ENCODE peak calls at places on chromosomes 3 and 15, in ten cellular contexts. One of them, this sample, is unnamed.

GRCh38 chr3:44795197-44795596 is 33.6 kb downstream of the KIF15 start:
- DNase-seq in mucosa of gallbladder: no peak
- DNase-seq in dorsolateral prefrontal cortex: no peak
- DNase-seq in substantia nigra: no peak
- DNase-seq in GM10248: no peak
- DNase-seq in IMR-90: peak
- DNase-seq in A172: peak
- DNase-seq in AG10803: peak
- DNase-seq in posterior vena cava: no peak
- DNase-seq in AG08395: no peak
- DNase-seq in this sample: no peak

GRCh38 chr3:149042766-149043386 is 43.5 kb downstream of the HLTF start:
- DNase-seq in AG08395: peak
- DNase-seq in IMR-90: peak
- DNase-seq in posterior vena cava: no peak
- DNase-seq in GM10248: peak
- DNase-seq in A172: peak
- DNase-seq in substantia nigra: no peak
- DNase-seq in dorsolateral prefrontal cortex: no peak
- DNase-seq in AG10803: peak
- DNase-seq in mucosa of gallbladder: no peak
- DNase-seq in this sample: no peak

GRCh38 chr15:46934851-46935250 is 782.5 kb upstream of the SEMA6D start:
- DNase-seq in mucosa of gallbladder: no peak
- DNase-seq in dorsolateral prefrontal cortex: no peak
- DNase-seq in substantia nigra: no peak
- DNase-seq in AG08395: no peak
- DNase-seq in GM10248: no peak
- DNase-seq in AG10803: no peak
- DNase-seq in posterior vena cava: no peak
- DNase-seq in IMR-90: no peak
- DNase-seq in A172: no peak
- DNase-seq in this sample: no peak

GRCh38 chr3:42746455-42747450 is 26.3 kb downstream of the CCDC13 start:
- DNase-seq in posterior vena cava: no peak
- DNase-seq in AG08395: no peak
- DNase-seq in dorsolateral prefrontal cortex: no peak
- DNase-seq in AG10803: peak
- DNase-seq in IMR-90: peak
- DNase-seq in A172: no peak
- DNase-seq in substantia nigra: no peak
- DNase-seq in GM10248: no peak
- DNase-seq in mucosa of gallbladder: peak
- DNase-seq in this sample: no peak

GRCh38 chr3:154188846-154189245 is 67.7 kb downstream of the ARHGEF26 start:
- DNase-seq in A172: no peak
- DNase-seq in posterior vena cava: no peak
- DNase-seq in substantia nigra: no peak
- DNase-seq in AG10803: no peak
- DNase-seq in GM10248: no peak
- DNase-seq in mucosa of gallbladder: no peak
- DNase-seq in IMR-90: no peak
- DNase-seq in AG08395: no peak
- DNase-seq in dorsolateral prefrontal cortex: no peak
- DNase-seq in this sample: no peak

GRCh38 chr15:61200626-61201025 is 28.5 kb downstream of the RORA start:
- DNase-seq in mucosa of gallbladder: no peak
- DNase-seq in substantia nigra: no peak
- DNase-seq in GM10248: no peak
- DNase-seq in posterior vena cava: no peak
- DNase-seq in A172: no peak
- DNase-seq in dorsolateral prefrontal cortex: no peak
- DNase-seq in IMR-90: no peak
- DNase-seq in AG10803: no peak
- DNase-seq in AG08395: no peak
- DNase-seq in this sample: no peak

GRCh38 chr3:50428007-50428633 is 68.8 kb upstream of the TMEM115 start:
- DNase-seq in A172: no peak
- DNase-seq in IMR-90: no peak
- DNase-seq in dorsolateral prefrontal cortex: no peak
- DNase-seq in posterior vena cava: no peak
- DNase-seq in mucosa of gallbladder: no peak
- DNase-seq in GM10248: no peak
- DNase-seq in AG10803: no peak
- DNase-seq in AG08395: no peak
- DNase-seq in substantia nigra: no peak
- DNase-seq in this sample: no peak

GRCh38 chr3:175340338-175341015 is 481.3 kb downstream of the NAALADL2 start:
- DNase-seq in IMR-90: no peak
- DNase-seq in mucosa of gallbladder: no peak
- DNase-seq in posterior vena cava: no peak
- DNase-seq in AG10803: no peak
- DNase-seq in dorsolateral prefrontal cortex: no peak
- DNase-seq in substantia nigra: no peak
- DNase-seq in AG08395: no peak
- DNase-seq in A172: no peak
- DNase-seq in GM10248: no peak
- DNase-seq in this sample: no peak

GRCh38 chr15:53658827-53659226 is 100.6 kb downstream of the WDR72 start:
- DNase-seq in posterior vena cava: no peak
- DNase-seq in A172: no peak
- DNase-seq in AG10803: no peak
- DNase-seq in dorsolateral prefrontal cortex: no peak
- DNase-seq in GM10248: no peak
- DNase-seq in mucosa of gallbladder: no peak
- DNase-seq in IMR-90: no peak
- DNase-seq in substantia nigra: no peak
- DNase-seq in AG08395: no peak
- DNase-seq in this sample: no peak

GRCh38 chr3:113254171-113254947 is 43.0 kb downstream of the BOC start:
- DNase-seq in GM10248: no peak
- DNase-seq in posterior vena cava: no peak
- DNase-seq in substantia nigra: no peak
- DNase-seq in A172: no peak
- DNase-seq in AG10803: no peak
- DNase-seq in mucosa of gallbladder: no peak
- DNase-seq in AG08395: no peak
- DNase-seq in dorsolateral prefrontal cortex: no peak
- DNase-seq in IMR-90: no peak
- DNase-seq in this sample: no peak

GRCh38 chr15:68821898-68822380 is 1.2 kb upstream of the ANP32A start:
- DNase-seq in AG10803: no peak
- DNase-seq in GM10248: no peak
- DNase-seq in mucosa of gallbladder: no peak
- DNase-seq in dorsolateral prefrontal cortex: no peak
- DNase-seq in posterior vena cava: no peak
- DNase-seq in IMR-90: no peak
- DNase-seq in AG08395: no peak
- DNase-seq in A172: peak
- DNase-seq in substantia nigra: no peak
- DNase-seq in this sample: no peak

GRCh38 chr3:16614033-16615031 is 9.1 kb upstream of the DAZL start:
- DNase-seq in GM10248: no peak
- DNase-seq in AG10803: peak
- DNase-seq in posterior vena cava: no peak
- DNase-seq in mucosa of gallbladder: no peak
- DNase-seq in AG08395: no peak
- DNase-seq in substantia nigra: no peak
- DNase-seq in IMR-90: no peak
- DNase-seq in A172: no peak
- DNase-seq in dorsolateral prefrontal cortex: no peak
- DNase-seq in this sample: no peak

GRCh38 chr3:177284383-177284881 is 87.2 kb upstream of the TBL1XR1 start:
- DNase-seq in mucosa of gallbladder: peak
- DNase-seq in IMR-90: peak
- DNase-seq in dorsolateral prefrontal cortex: no peak
- DNase-seq in AG08395: peak
- DNase-seq in GM10248: no peak
- DNase-seq in substantia nigra: no peak
- DNase-seq in A172: peak
- DNase-seq in AG10803: peak
- DNase-seq in posterior vena cava: no peak
- DNase-seq in this sample: no peak

GRCh38 chr15:44735482-44736260 is 657 bp upstream of the TRIM69 start:
- DNase-seq in A172: no peak
- DNase-seq in IMR-90: peak
- DNase-seq in AG10803: peak
- DNase-seq in AG08395: peak
- DNase-seq in GM10248: peak
- DNase-seq in substantia nigra: no peak
- DNase-seq in dorsolateral prefrontal cortex: no peak
- DNase-seq in posterior vena cava: no peak
- DNase-seq in mucosa of gallbladder: no peak
- DNase-seq in this sample: no peak

GRCh38 chr3:98901032-98901464 is 447 bp downstream of the DCBLD2 start:
- DNase-seq in IMR-90: peak
- DNase-seq in A172: no peak
- DNase-seq in mucosa of gallbladder: peak
- DNase-seq in dorsolateral prefrontal cortex: peak
- DNase-seq in AG10803: peak
- DNase-seq in GM10248: peak
- DNase-seq in posterior vena cava: peak
- DNase-seq in substantia nigra: peak
- DNase-seq in AG08395: peak
- DNase-seq in this sample: peak

GRCh38 chr3:186626254-186626847 is 13.5 kb downstream of the AHSG start:
- DNase-seq in AG10803: no peak
- DNase-seq in IMR-90: no peak
- DNase-seq in AG08395: no peak
- DNase-seq in mucosa of gallbladder: no peak
- DNase-seq in dorsolateral prefrontal cortex: no peak
- DNase-seq in A172: no peak
- DNase-seq in substantia nigra: no peak
- DNase-seq in posterior vena cava: no peak
- DNase-seq in GM10248: no peak
- DNase-seq in this sample: no peak

GRCh38 chr15:61655881-61656280 is 404.4 kb downstream of the VPS13C start:
- DNase-seq in IMR-90: no peak
- DNase-seq in A172: no peak
- DNase-seq in substantia nigra: no peak
- DNase-seq in dorsolateral prefrontal cortex: no peak
- DNase-seq in GM10248: no peak
- DNase-seq in AG08395: no peak
- DNase-seq in posterior vena cava: no peak
- DNase-seq in mucosa of gallbladder: no peak
- DNase-seq in AG10803: peak
- DNase-seq in this sample: no peak

GRCh38 chr3:107993771-107994170 is 97.1 kb downstream of the CD47 start:
- DNase-seq in posterior vena cava: no peak
- DNase-seq in AG08395: peak
- DNase-seq in AG10803: peak
- DNase-seq in A172: peak
- DNase-seq in GM10248: no peak
- DNase-seq in dorsolateral prefrontal cortex: no peak
- DNase-seq in mucosa of gallbladder: no peak
- DNase-seq in IMR-90: peak
- DNase-seq in substantia nigra: no peak
- DNase-seq in this sample: no peak

GRCh38 chr15:74374648-74375302 is 7.3 kb upstream of the CYP11A1 start:
- DNase-seq in AG08395: no peak
- DNase-seq in mucosa of gallbladder: no peak
- DNase-seq in A172: no peak
- DNase-seq in GM10248: no peak
- DNase-seq in AG10803: no peak
- DNase-seq in dorsolateral prefrontal cortex: no peak
- DNase-seq in substantia nigra: no peak
- DNase-seq in IMR-90: no peak
- DNase-seq in posterior vena cava: no peak
- DNase-seq in this sample: no peak

GRCh38 chr3:156359337-156359736 is 195.6 kb downstream of the SSR3 start:
- DNase-seq in AG10803: no peak
- DNase-seq in GM10248: no peak
- DNase-seq in IMR-90: no peak
- DNase-seq in dorsolateral prefrontal cortex: no peak
- DNase-seq in substantia nigra: no peak
- DNase-seq in posterior vena cava: no peak
- DNase-seq in A172: no peak
- DNase-seq in mucosa of gallbladder: no peak
- DNase-seq in AG08395: no peak
- DNase-seq in this sample: no peak

GRCh38 chr3:73576995-73577394 is 47.7 kb downstream of the PDZRN3 start:
- DNase-seq in substantia nigra: no peak
- DNase-seq in A172: no peak
- DNase-seq in IMR-90: peak
- DNase-seq in AG08395: peak
- DNase-seq in posterior vena cava: no peak
- DNase-seq in GM10248: no peak
- DNase-seq in dorsolateral prefrontal cortex: no peak
- DNase-seq in mucosa of gallbladder: no peak
- DNase-seq in AG10803: no peak
- DNase-seq in this sample: no peak